ENCODE peak calls at places on chromosomes 12 and 14, in five cellular contexts. E is activated CD4-positive, alpha-beta T cell treated with anti-CD3 and anti-CD28 coated beads, Interleukin-2, amount 10 ng/mL, durations not matched to agents 7 days and 5 days; L is H7; P is stimulated activated CD4-positive, alpha-beta T cell treated with anti-CD3 and anti-CD28 coated beads, Interleukin-4, amount 100 ng/mL, for 48 hours; N is heart left ventricle. X is an unnamed sample.

GRCh38 chr12:109860961-109861360 is 19.4 kb downstream of the GLTP start:
- DNase-seq in P (no peak), E (no peak), L (no peak), N (no peak), X (no peak)

GRCh38 chr12:117963836-117964235 is 5.0 kb downstream of the KSR2 start:
- DNase-seq in N (no peak), L (no peak), P (no peak), E (no peak), X (no peak)

GRCh38 chr12:100877776-100878175 is 83.2 kb downstream of the ANO4 start:
- DNase-seq in L (no peak), E (no peak), N (no peak), P (no peak), X (no peak)

GRCh38 chr14:100664841-100665425 is 61.8 kb upstream of the DLK1 start:
- DNase-seq in P (no peak), N (peak; percentile 65), L (no peak), E (no peak), X (no peak)

GRCh38 chr14:95409472-95410307 is 90.0 kb upstream of the CLMN start:
- DNase-seq in N (no peak), P (no peak), E (no peak), L (no peak), X (no peak)

GRCh38 chr12:31589896-31590729 is 823 bp downstream of the DENND5B start:
- DNase-seq in E (peak; percentile 7), P (peak; percentile 8), L (peak; percentile 85), N (peak; percentile 80), X (peak; percentile 66)

GRCh38 chr14:50335389-50335788 is 23.3 kb downstream of the DMAC2L start:
- DNase-seq in L (peak; percentile 54), E (no peak), N (no peak), P (no peak), X (no peak)

GRCh38 chr12:58302487-58303011 is 361.2 kb downstream of the ATP23 start:
- DNase-seq in P (no peak), N (no peak), L (no peak), E (no peak), X (no peak)

GRCh38 chr12:2266666-2267623 is 214.2 kb downstream of the CACNA1C start:
- DNase-seq in P (no peak), L (no peak), E (no peak), N (no peak), X (no peak)

GRCh38 chr12:66048843-66049537 is 81.6 kb downstream of the LLPH start:
- DNase-seq in L (no peak), P (no peak), E (no peak), N (no peak), X (no peak)

GRCh38 chr12:128069359-128069997 is 197.5 kb upstream of the TMEM132C start:
- DNase-seq in N (no peak), L (peak; percentile 37), P (peak; percentile 16), E (peak; percentile 18), X (no peak)

GRCh38 chr14:68137704-68138619 is 318.4 kb downstream of the RAD51B start:
- DNase-seq in P (peak; percentile 2), L (peak; percentile 22), N (no peak), E (no peak), X (no peak)

GRCh38 chr14:73740921-73741326 is 26.7 kb upstream of the PNMA1 start:
- DNase-seq in P (no peak), E (no peak), L (peak; percentile 84), N (peak; percentile 83), X (no peak)

GRCh38 chr12:46492471-46493351 is 120.1 kb upstream of the SLC38A2 start:
- DNase-seq in P (no peak), L (no peak), N (no peak), E (no peak), X (no peak)

GRCh38 chr12:46145881-46146280 is 123.0 kb downstream of the SLC38A1 start:
- DNase-seq in N (no peak), E (no peak), P (no peak), L (no peak), X (no peak)

GRCh38 chr12:102702447-102703114 is 214.5 kb downstream of the PAH start:
- DNase-seq in E (peak; percentile 47), L (peak; percentile 38), N (no peak), P (peak; percentile 8), X (peak; percentile 64)

GRCh38 chr14:91322623-91323022 is 78.1 kb upstream of the GPR68 start:
- DNase-seq in N (no peak), L (no peak), E (no peak), P (no peak), X (no peak)

GRCh38 chr12:71645268-71645667 is 18.4 kb downstream of the ZFC3H1 start:
- DNase-seq in L (no peak), P (no peak), N (no peak), E (no peak), X (no peak)

GRCh38 chr14:65035049-65035448 is 48.4 kb downstream of the FNTB start:
- DNase-seq in P (no peak), E (no peak), N (peak; percentile 69), L (no peak), X (no peak)